ENCODE peak calls at places on chromosomes 3 and 15, in six cellular contexts. R, Z, T, H, P and S are unnamed samples.

GRCh38 chr3:156938724-156939123 is 112.6 kb downstream of the LEKR1 start:
- DNase-seq in T (no peak), R (no peak), P (no peak), H (no peak), Z (no peak), S (no peak)

GRCh38 chr3:189222927-189223706 is 51.3 kb downstream of the TPRG1 start:
- DNase-seq in P (no peak), H (no peak), R (no peak), T (no peak), Z (no peak), S (no peak)

GRCh38 chr3:129567176-129567705 is 24.3 kb downstream of the H1-8 start:
- DNase-seq in T (no peak), Z (peak; percentile 56), H (no peak), R (no peak), P (peak; percentile 70), S (no peak)

GRCh38 chr3:129383292-129383860 is 45.1 kb downstream of the EFCAB12 start:
- DNase-seq in R (peak; percentile 17), P (peak; percentile 69), T (peak; percentile 55), H (peak; percentile 88), Z (peak; percentile 33), S (no peak)

GRCh38 chr3:158570999-158571702 is at the start of gene MLF1:
- DNase-seq in Z (peak; percentile 97), P (peak; percentile 99), T (peak; percentile 98), R (peak; percentile 78), H (peak; percentile 98), S (peak; percentile 63)

GRCh38 chr3:47413751-47414150 is 32.9 kb downstream of the PTPN23 start:
- DNase-seq in T (no peak), R (no peak), P (no peak), Z (no peak), H (no peak), S (no peak)

GRCh38 chr15:76335851-76336253 is 721 bp upstream of the ISL2 start:
- DNase-seq in Z (no peak), P (no peak), T (no peak), H (peak; percentile 18), R (peak; percentile 10), S (peak; percentile 62)

GRCh38 chr15:65796610-65797012 is 4.5 kb upstream of the DENND4A start:
- DNase-seq in H (no peak), T (no peak), P (no peak), Z (no peak), R (no peak), S (no peak)

GRCh38 chr3:159798951-159799350 is 189.7 kb upstream of the IL12A start:
- DNase-seq in Z (no peak), R (no peak), P (no peak), T (no peak), H (no peak), S (no peak)

GRCh38 chr15:92914768-92915221 is 14.7 kb downstream of the CHD2 start:
- DNase-seq in P (no peak), H (no peak), R (peak; percentile 60), T (no peak), Z (no peak), S (no peak)

GRCh38 chr3:152466784-152467183 is 198.1 kb downstream of the MBNL1 start:
- DNase-seq in R (peak; percentile 24), T (no peak), P (no peak), Z (no peak), H (no peak), S (no peak)

GRCh38 chr3:197472151-197472550 is 83.6 kb downstream of the BDH1 start:
- DNase-seq in H (no peak), P (no peak), Z (no peak), R (no peak), T (no peak), S (no peak)

GRCh38 chr15:55587321-55588069 is 650 bp downstream of the PYGO1 start:
- DNase-seq in T (peak; percentile 5), Z (peak; percentile 27), P (no peak), H (peak; percentile 79), R (no peak), S (peak; percentile 4)

GRCh38 chr15:35692256-35692867 is 146.4 kb upstream of the DPH6 start:
- DNase-seq in T (no peak), R (no peak), Z (no peak), H (no peak), P (no peak), S (no peak)

GRCh38 chr15:76185716-76186115 is 125.6 kb downstream of the ETFA start:
- DNase-seq in T (no peak), P (no peak), H (peak; percentile 67), Z (no peak), R (no peak), S (no peak)

GRCh38 chr3:99549918-99550603 is 88.3 kb upstream of the COL8A1 start:
- DNase-seq in Z (no peak), R (no peak), P (no peak), H (no peak), T (no peak), S (no peak)

GRCh38 chr3:30282052-30282708 is 324.2 kb upstream of the TGFBR2 start:
- DNase-seq in T (no peak), P (no peak), H (peak; percentile 70), Z (no peak), R (no peak), S (no peak)

GRCh38 chr3:14304101-14305045 is 98.0 kb upstream of the SLC6A6 start:
- DNase-seq in H (no peak), Z (no peak), P (no peak), T (peak; percentile 48), R (no peak), S (no peak)

DNA sequence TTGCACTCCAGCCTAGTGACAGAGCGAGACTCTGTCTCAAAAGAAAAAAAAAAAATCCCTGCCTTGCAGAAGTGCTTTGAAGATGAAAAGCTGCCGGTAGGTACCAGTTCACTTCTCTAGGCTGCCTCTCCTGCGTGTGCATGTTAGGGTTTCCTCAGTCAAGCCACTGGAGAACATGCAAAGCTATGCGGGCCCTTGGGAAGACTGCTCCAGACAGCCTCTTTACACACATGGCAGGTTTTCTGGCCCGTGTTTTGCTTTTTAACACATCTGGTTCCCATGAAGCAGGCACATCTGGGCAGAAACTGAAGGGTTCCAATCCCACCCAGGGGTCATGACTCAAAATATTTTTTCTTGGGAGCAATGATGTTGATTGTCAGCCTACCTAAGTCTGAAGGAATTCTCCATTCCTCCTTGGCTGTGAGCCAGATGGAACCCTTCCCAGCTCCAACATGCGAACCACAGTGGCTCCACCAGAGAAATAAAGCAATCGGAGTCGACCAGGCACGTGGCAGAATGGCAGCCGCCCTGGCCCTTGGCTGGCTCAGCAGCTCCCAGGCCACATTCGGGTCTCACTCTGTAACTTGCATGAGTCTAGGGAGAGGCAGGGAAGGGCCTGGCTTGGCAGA is 29.5 kb downstream of the MGLL start:
- DNase-seq in P (peak; percentile 85), H (no peak), R (no peak), Z (peak; percentile 71), T (peak; percentile 75), S (no peak)
- H3K27ac ChIP-seq in P (no peak overlapping the region), H (no peak overlapping the region), R (no peak overlapping the region), Z (peak overlapping the region; percentile 64), T (no peak overlapping the region), S (no peak overlapping the region)

GRCh38 chr3:13010770-13011169 is 62.5 kb downstream of the IQSEC1 start:
- DNase-seq in T (no peak), H (no peak), P (no peak), Z (no peak), R (no peak), S (no peak)

GRCh38 chr3:13008114-13008995 is 64.9 kb downstream of the IQSEC1 start:
- DNase-seq in T (no peak), Z (no peak), P (no peak), R (no peak), H (no peak), S (no peak)

GRCh38 chr3:13011369-13012227 is 61.6 kb downstream of the IQSEC1 start:
- DNase-seq in Z (no peak), H (peak; percentile 49), T (no peak), R (peak; percentile 88), P (no peak), S (peak; percentile 95)

GRCh38 chr3:13009132-13009945 is 63.9 kb downstream of the IQSEC1 start:
- DNase-seq in R (peak; percentile 73), H (no peak), Z (peak; percentile 69), T (peak; percentile 66), P (peak; percentile 87), S (peak; percentile 95)

GRCh38 chr3:13009946-13010315 is 63.3 kb downstream of the IQSEC1 start:
- DNase-seq in Z (no peak), R (no peak), P (no peak), T (no peak), H (no peak), S (no peak)
- H3K27ac ChIP-seq in Z (no peak overlapping the region), R (peak overlapping the region; percentile 68), P (no peak overlapping the region), T (peak overlapping the region; percentile 2), H (no peak overlapping the region), S (peak overlapping the region; percentile 55)

GRCh38 chr3:50237754-50238548 is 1.9 kb downstream of the GNAI2 start:
- DNase-seq in P (peak; percentile 96), R (peak; percentile 81), H (peak; percentile 69), Z (peak; percentile 89), T (peak; percentile 87), S (no peak)
- H3K27ac ChIP-seq in P (peak overlapping the region; percentile 91), R (peak overlapping the region; percentile 71), H (peak overlapping the region; percentile 88), Z (peak overlapping the region; percentile 99), T (peak overlapping the region; percentile 86), S (peak overlapping the region; percentile 84)

DNA sequence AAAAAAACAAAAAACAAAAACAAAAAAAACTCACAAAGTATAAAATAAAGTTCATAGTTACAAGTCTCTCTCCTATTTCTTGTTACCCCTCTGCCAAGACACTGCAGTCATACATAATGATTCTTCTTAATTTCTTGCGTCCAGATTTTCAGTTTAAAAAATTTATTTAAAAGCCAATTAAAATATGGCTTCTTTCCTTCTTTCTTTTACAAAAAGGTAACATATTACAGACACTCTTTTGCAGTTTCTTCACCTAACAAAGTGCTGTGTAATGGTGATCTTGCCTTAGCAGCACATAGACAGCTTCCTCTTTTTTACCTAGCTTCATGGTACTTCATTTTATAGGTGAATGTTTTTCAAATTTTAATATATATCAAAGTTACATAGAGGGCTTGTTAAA is 136.1 kb upstream of the SGO1 start:
- DNase-seq in R (no peak), P (no peak), T (no peak), H (no peak), Z (no peak), S (peak; percentile 36)
- H3K27ac ChIP-seq in R (peak overlapping the region; percentile 68), P (no peak overlapping the region), T (no peak overlapping the region), H (no peak overlapping the region), Z (no peak overlapping the region), S (peak overlapping the region; percentile 36)

GRCh38 chr15:82554857-82555256 is 14.6 kb upstream of the RPS17 start:
- DNase-seq in Z (no peak), T (no peak), P (no peak), R (no peak), H (no peak), S (no peak)
- H3K27ac ChIP-seq in Z (no peak overlapping the region), T (no peak overlapping the region), P (no peak overlapping the region), R (no peak overlapping the region), H (no peak overlapping the region), S (no peak overlapping the region)

DNA sequence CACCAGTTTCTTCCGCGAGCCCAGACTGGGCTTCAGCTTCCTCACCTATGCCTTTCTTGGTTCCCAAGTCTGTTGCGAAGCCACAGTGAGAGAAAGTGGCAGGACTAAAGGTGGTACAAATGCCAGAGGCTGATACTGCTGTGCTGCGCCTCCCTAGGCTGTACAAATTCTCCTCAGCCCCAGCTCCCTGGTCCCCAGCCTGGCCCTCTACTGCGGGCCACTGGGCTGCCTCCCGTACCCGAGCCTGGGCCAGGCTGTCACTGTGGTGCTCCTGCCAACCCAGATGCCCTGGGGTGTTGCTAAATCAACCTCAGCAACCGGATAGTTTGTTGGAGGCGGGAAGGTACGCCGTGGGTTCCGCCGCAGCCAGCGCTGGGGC is 352 bp upstream of the TEX264 start:
- DNase-seq in P (no peak), Z (no peak), R (no peak), T (no peak), H (no peak), S (peak; percentile 91)
- H3K27ac ChIP-seq in P (peak overlapping the region; percentile 16), Z (peak overlapping the region; percentile 98), R (peak overlapping the region; percentile 96), T (peak overlapping the region; percentile 97), H (no peak overlapping the region), S (peak overlapping the region; percentile 94)